ENCODE peak calls at places on chromosomes 5 and 9, in nine cellular contexts. O is left kidney; Q is stimulated activated CD8-positive, alpha-beta memory T cell treated with anti-CD3 and anti-CD28 coated beads, Interleukin-4, amount 100 ng/mL, for 1 hour; I is A549; Y is T-cell; E is iris pigment epithelial cell; H is NCI-H82; A is CD8-positive, alpha-beta T cell; C is skeletal muscle cell. Z is an unnamed sample.

GRCh38 chr5:93421987-93422391 is 159.0 kb downstream of the NR2F1-AS1 start:
- DNase-seq in O (peak; percentile 56), Q (no peak), I (no peak), Y (no peak), E (no peak), H (no peak), A (no peak), C (no peak), Z (no peak)

GRCh38 chr9:124972241-124972770 is 31.4 kb upstream of the GOLGA1 start:
- DNase-seq in O (no peak), Q (no peak), I (no peak), Y (no peak), E (no peak), H (no peak), A (no peak), C (no peak), Z (no peak)

GRCh38 chr5:93433422-93433821 is 147.6 kb downstream of the NR2F1-AS1 start:
- DNase-seq in O (no peak), Q (no peak), I (no peak), Y (no peak), E (peak; percentile 97), H (no peak), A (no peak), C (peak; percentile 93), Z (no peak)

GRCh38 chr9:135023816-135024405 is 63.6 kb upstream of the OLFM1 start:
- DNase-seq in O (no peak), Q (no peak), I (no peak), Y (no peak), E (no peak), H (no peak), A (no peak), C (no peak), Z (no peak)

GRCh38 chr5:127088226-127088625 is 14.9 kb upstream of the C5orf63 start:
- DNase-seq in O (no peak), Q (no peak), I (peak; percentile 13), Y (no peak), E (peak; percentile 99), H (no peak), A (no peak), C (peak; percentile 99), Z (no peak)

GRCh38 chr9:136152931-136153330 is 34.3 kb upstream of the TMEM250 start:
- DNase-seq in O (no peak), Q (no peak), I (no peak), Y (no peak), E (no peak), H (no peak), A (no peak), C (no peak), Z (no peak)

GRCh38 chr5:79771387-79771786 is 81.8 kb downstream of the CMYA5 start:
- DNase-seq in O (no peak), Q (no peak), I (no peak), Y (no peak), E (peak; percentile 16), H (no peak), A (no peak), C (peak; percentile 61), Z (no peak)

GRCh38 chr5:133534566-133534965 is 77.8 kb downstream of the FSTL4 start:
- DNase-seq in O (no peak), Q (no peak), I (no peak), Y (no peak), E (no peak), H (peak; percentile 51), A (no peak), C (no peak), Z (no peak)

GRCh38 chr5:149237662-149238061 is 34.0 kb upstream of the AFAP1L1 start:
- DNase-seq in O (no peak), Q (no peak), I (no peak), Y (no peak), E (no peak), H (peak; percentile 45), A (no peak), C (no peak), Z (no peak)

GRCh38 chr5:170216262-170216864 is 16.4 kb upstream of the C5orf58 start:
- DNase-seq in O (peak; percentile 81), Q (no peak), I (peak; percentile 73), Y (no peak), E (peak; percentile 70), H (peak; percentile 52), A (no peak), C (peak; percentile 46), Z (no peak)

Z was measured in GM18507.